ENCODE peak calls at places on chromosomes 3 and 15, in seven cellular contexts. V, P, B, C, N, I and D are unnamed samples.

GRCh38 chr15:64070965-64071851 is 22.4 kb downstream of the CIAO2A start:
- DNase-seq in V (no peak), P (no peak), B (peak; percentile 88), C (peak; percentile 78), N (peak; percentile 84), I (no peak), D (peak; percentile 47)

GRCh38 chr3:31105438-31106077 is 211.1 kb upstream of the GADL1 start:
- DNase-seq in V (no peak), P (no peak), B (peak; percentile 79), C (no peak), N (no peak), I (no peak), D (no peak)

GRCh38 chr3:123089611-123090301 is 22.9 kb downstream of the PDIA5 start:
- DNase-seq in V (peak; percentile 89), P (no peak), B (peak; percentile 59), C (peak; percentile 81), N (peak; percentile 79), I (no peak), D (no peak)

GRCh38 chr3:102529452-102529851 is 94.6 kb downstream of the ZPLD1 start:
- DNase-seq in V (no peak), P (no peak), B (no peak), C (no peak), N (no peak), I (no peak), D (no peak)

GRCh38 chr15:70281811-70282307 is 184.1 kb upstream of the TLE3 start:
- DNase-seq in V (peak; percentile 78), P (no peak), B (peak; percentile 80), C (no peak), N (no peak), I (no peak), D (no peak)

GRCh38 chr15:55133972-55134371 is 62.8 kb downstream of the RSL24D1 start:
- DNase-seq in V (no peak), P (no peak), B (no peak), C (no peak), N (no peak), I (no peak), D (no peak)

GRCh38 chr3:83863380-83863779 is 1095.4 kb upstream of the CADM2 start:
- DNase-seq in V (no peak), P (no peak), B (no peak), C (no peak), N (no peak), I (no peak), D (no peak)

GRCh38 chr3:128196645-128197044 is 43.4 kb downstream of the EEFSEC start:
- DNase-seq in V (no peak), P (no peak), B (no peak), C (no peak), N (no peak), I (no peak), D (no peak)

GRCh38 chr15:48965972-48966371 is 2.3 kb upstream of the SHC4 start:
- DNase-seq in V (no peak), P (no peak), B (no peak), C (no peak), N (no peak), I (no peak), D (no peak)

GRCh38 chr3:127172670-127173515 is 20.0 kb upstream of the PRR23E start:
- DNase-seq in V (peak; percentile 86), P (no peak), B (peak; percentile 94), C (peak; percentile 62), N (no peak), I (no peak), D (no peak)

GRCh38 chr3:118760611-118761606 is 273.7 kb downstream of the IGSF11 start:
- DNase-seq in V (no peak), P (no peak), B (no peak), C (no peak), N (no peak), I (no peak), D (no peak)

GRCh38 chr15:45442497-45443135 is 64.3 kb upstream of the GATM start:
- DNase-seq in V (no peak), P (no peak), B (peak; percentile 73), C (peak; percentile 33), N (no peak), I (no peak), D (no peak)

GRCh38 chr15:76024021-76024768 is 12.0 kb upstream of the NRG4 start:
- DNase-seq in V (no peak), P (no peak), B (no peak), C (no peak), N (no peak), I (no peak), D (no peak)

GRCh38 chr3:127544151-127544805 is 46.3 kb downstream of the TPRA1 start:
- DNase-seq in V (no peak), P (peak; percentile 94), B (peak; percentile 93), C (no peak), N (peak; percentile 84), I (no peak), D (peak; percentile 82)

GRCh38 chr3:58004972-58005371 is 3.2 kb upstream of the FLNB start:
- DNase-seq in V (no peak), P (no peak), B (no peak), C (no peak), N (no peak), I (no peak), D (no peak)

GRCh38 chr3:76679510-76679909 is 360.4 kb upstream of the ROBO2 start:
- DNase-seq in V (no peak), P (no peak), B (no peak), C (no peak), N (no peak), I (no peak), D (no peak)

GRCh38 chr3:186651678-186652215 is 11.5 kb downstream of the FETUB start:
- DNase-seq in V (no peak), P (no peak), B (no peak), C (no peak), N (no peak), I (no peak), D (no peak)

GRCh38 chr3:45807645-45808540 is 11.6 kb upstream of the SLC6A20 start:
- DNase-seq in V (no peak), P (no peak), B (no peak), C (no peak), N (no peak), I (no peak), D (no peak)

GRCh38 chr3:32239638-32240550 is 1.4 kb downstream of the CMTM8 start:
- DNase-seq in V (no peak), P (peak; percentile 35), B (no peak), C (no peak), N (no peak), I (no peak), D (peak; percentile 18)

GRCh38 chr3:195226900-195227447 is 44.0 kb downstream of the XXYLT1 start:
- DNase-seq in V (no peak), P (no peak), B (peak; percentile 27), C (peak; percentile 52), N (peak; percentile 40), I (no peak), D (no peak)

GRCh38 chr15:96367436-96368200 is 37.1 kb downstream of the NR2F2 start:
- DNase-seq in V (no peak), P (no peak), B (no peak), C (no peak), N (no peak), I (no peak), D (no peak)